ENCODE peak calls at places on chromosome X, in eight cellular contexts. J is naive thymus-derived CD4-positive, alpha-beta T cell; D is BJ; K is neural progenitor cell; S is lung; R is ecto neural progenitor cell; A is HFF-Myc; Q is amniotic stem cell. P is an unnamed sample.

GRCh38 chrX:3680459-3680858 is 33.0 kb downstream of the PRKX start:
- DNase-seq in K (no peak), D (no peak), Q (no peak), J (no peak), A (no peak), R (no peak), S (no peak), P (no peak)

GRCh38 chrX:155767101-155767878 is 113.9 kb upstream of the VAMP7 start:
- DNase-seq in Q (peak), R (peak), S (peak), K (peak), A (peak), D (peak), J (peak), P (peak)

GRCh38 chrX:80816051-80816450 is 6.4 kb upstream of the BRWD3 start:
- DNase-seq in K (no peak), D (no peak), J (no peak), S (no peak), Q (no peak), A (no peak), R (no peak), P (no peak)

GRCh38 chrX:39167791-39168190 is 366.5 kb downstream of the MID1IP1 start:
- DNase-seq in R (peak), Q (no peak), K (no peak), J (no peak), A (no peak), D (no peak), S (no peak), P (no peak)

GRCh38 chrX:11381464-11381863 is 88.3 kb downstream of the AMELX start:
- DNase-seq in D (no peak), A (peak), S (no peak), J (no peak), R (no peak), Q (no peak), K (peak), P (peak)

GRCh38 chrX:104137496-104137895 is 19.3 kb downstream of the SLC25A53 start:
- DNase-seq in J (no peak), A (no peak), K (no peak), Q (no peak), S (no peak), D (no peak), R (no peak), P (peak)

GRCh38 chrX:103626855-103627254 is 1.9 kb upstream of the TCEAL1 start:
- DNase-seq in D (no peak), S (no peak), K (no peak), R (no peak), A (no peak), Q (no peak), J (no peak), P (peak)

GRCh38 chrX:136626237-136626636 is 21.7 kb upstream of the CD40LG start:
- DNase-seq in A (no peak), S (no peak), J (no peak), D (no peak), K (no peak), R (no peak), Q (no peak), P (no peak)

GRCh38 chrX:106711375-106711774 is 15.1 kb upstream of the RNF128 start:
- DNase-seq in D (no peak), S (no peak), K (no peak), R (no peak), J (no peak), Q (no peak), A (no peak), P (no peak)

GRCh38 chrX:28920141-28920540 is 332.9 kb downstream of the IL1RAPL1 start:
- DNase-seq in J (no peak), K (no peak), S (no peak), A (no peak), D (no peak), R (no peak), Q (no peak), P (no peak)

GRCh38 chrX:267771-268261 is 13.4 kb upstream of the PLCXD1 start:
- DNase-seq in R (no peak), K (no peak), S (no peak), A (no peak), D (no peak), J (no peak), Q (no peak), P (no peak)

GRCh38 chrX:9997524-9997923 is 30.4 kb downstream of the CLDN34 start:
- DNase-seq in J (no peak), R (no peak), Q (no peak), S (no peak), A (no peak), D (no peak), K (no peak), P (no peak)